ENCODE peak calls at places on chromosomes 1 and 21, in seven cellular contexts. H is pancreas, K is fibroblast of lung, W is cardiac muscle cell, C is Right ventricle myocardium superior, G is nephron progenitor cell, S is HS-27A. Z is an unnamed sample.

GRCh38 chr1:11151854-11152612 is 37.1 kb upstream of the ANGPTL7 start:
- DNase-seq in H (no peak), G (no peak), S (no peak), K (no peak), W (peak; percentile 32), C (peak; percentile 58), Z (no peak)

GRCh38 chr1:186841599-186841998 is 12.8 kb downstream of the PLA2G4A start:
- DNase-seq in G (no peak), S (no peak), C (no peak), W (peak; percentile 42), K (no peak), H (no peak), Z (no peak)

GRCh38 chr1:59500970-59501742 is 204.3 kb downstream of the FGGY start:
- DNase-seq in C (no peak), G (no peak), H (no peak), S (no peak), W (peak; percentile 16), K (no peak), Z (peak; percentile 59)

GRCh38 chr1:81619156-81619555 is 181.6 kb upstream of the ADGRL2 start:
- DNase-seq in H (no peak), G (no peak), K (no peak), W (no peak), C (no peak), S (no peak), Z (no peak)

GRCh38 chr1:65002156-65002507 is 35.8 kb upstream of the JAK1 start:
- DNase-seq in W (no peak), K (no peak), G (no peak), S (no peak), H (no peak), C (no peak), Z (peak; percentile 60)

GRCh38 chr1:16433066-16433465 is 4.2 kb downstream of the SPATA21 start:
- DNase-seq in G (no peak), C (no peak), K (no peak), S (no peak), H (no peak), W (no peak), Z (no peak)

GRCh38 chr1:6000444-6001288 is 8.4 kb upstream of the NPHP4 start:
- DNase-seq in W (no peak), S (no peak), H (no peak), K (no peak), G (no peak), C (peak; percentile 32), Z (no peak)

GRCh38 chr1:230851291-230851691 is 17.0 kb downstream of the C1orf198 start:
- DNase-seq in W (peak; percentile 74), G (peak; percentile 50), H (no peak), K (no peak), S (no peak), C (no peak), Z (no peak)

GRCh38 chr1:89822999-89823628 is 2.3 kb downstream of the LRRC8D start:
- DNase-seq in S (no peak), G (no peak), K (peak; percentile 77), W (peak; percentile 86), H (no peak), C (no peak), Z (no peak)

GRCh38 chr1:236741757-236742156 is 53.3 kb upstream of the MTR start:
- DNase-seq in K (no peak), H (no peak), G (no peak), C (no peak), W (no peak), S (no peak), Z (no peak)

GRCh38 chr1:21344098-21344749 is 54.0 kb upstream of the ECE1 start:
- DNase-seq in C (no peak), S (no peak), H (no peak), G (no peak), K (no peak), W (no peak), Z (no peak)

GRCh38 chr21:46550511-46550941 is 54.4 kb downstream of the S100B start:
- DNase-seq in H (no peak), G (no peak), K (no peak), W (no peak), C (no peak), S (no peak), Z (no peak)

GRCh38 chr1:9651565-9652378 is at the start of gene PIK3CD:
- DNase-seq in G (peak; percentile 75), K (peak; percentile 19), W (peak; percentile 63), H (no peak), S (no peak), C (peak; percentile 60), Z (no peak)

GRCh38 chr1:194295690-194296089 is 1109.3 kb upstream of the B3GALT2 start:
- DNase-seq in C (no peak), S (no peak), W (peak; percentile 55), H (no peak), K (peak; percentile 55), G (peak; percentile 10), Z (no peak)

GRCh38 chr1:187744665-187745064 is 915.9 kb downstream of the PLA2G4A start:
- DNase-seq in S (no peak), W (no peak), H (no peak), K (no peak), G (no peak), C (no peak), Z (no peak)

GRCh38 chr1:157781048-157781447 is 4.1 kb upstream of the FCRL2 start:
- DNase-seq in K (no peak), G (no peak), S (no peak), W (no peak), C (no peak), H (no peak), Z (peak; percentile 23)

GRCh38 chr1:15640667-15641066 is 23.4 kb downstream of the DDI2 start:
- DNase-seq in C (no peak), S (no peak), G (no peak), W (no peak), H (no peak), K (no peak), Z (no peak)

GRCh38 chr1:50420283-50420682 is 3.0 kb downstream of the DMRTA2 start:
- DNase-seq in W (no peak), C (no peak), S (no peak), H (no peak), G (no peak), K (no peak), Z (no peak)

GRCh38 chr1:10459185-10459584 is 9.4 kb downstream of the CORT start:
- DNase-seq in K (peak; percentile 72), S (peak; percentile 20), W (peak; percentile 86), H (no peak), G (no peak), C (no peak), Z (no peak)

GRCh38 chr1:34378968-34379729 is 202.4 kb downstream of the C1orf94 start:
- DNase-seq in W (peak; percentile 0), H (no peak), S (no peak), G (no peak), C (no peak), K (no peak), Z (no peak)

GRCh38 chr1:5351366-5351765 is 640.9 kb downstream of the NPHP4 start:
- DNase-seq in C (no peak), H (no peak), K (no peak), S (no peak), W (no peak), G (no peak), Z (no peak)

GRCh38 chr1:212721388-212722247 is 22.0 kb upstream of the BATF3 start:
- DNase-seq in S (no peak), K (peak; percentile 67), W (peak; percentile 65), G (no peak), H (no peak), C (no peak), Z (no peak)

GRCh38 chr1:6860401-6860800 is 75.1 kb downstream of the CAMTA1 start:
- DNase-seq in C (no peak), H (no peak), K (peak; percentile 39), S (peak; percentile 77), W (peak; percentile 71), G (no peak), Z (no peak)

GRCh38 chr1:45803299-45803780 is at the start of gene MAST2:
- DNase-seq in G (peak; percentile 95), K (peak; percentile 85), W (peak; percentile 91), H (peak; percentile 91), S (peak; percentile 65), C (peak; percentile 94), Z (peak; percentile 87)

GRCh38 chr1:91511386-91511785 is 10.7 kb downstream of the CDC7 start:
- DNase-seq in W (peak; percentile 72), K (peak; percentile 85), H (no peak), G (no peak), C (no peak), S (no peak), Z (peak; percentile 23)

GRCh38 chr21:29394051-29394450 is 95.3 kb downstream of the BACH1 start:
- DNase-seq in G (no peak), C (no peak), K (no peak), S (no peak), W (no peak), H (no peak), Z (no peak)

GRCh38 chr1:159184201-159184600 is 12.8 kb downstream of the CADM3 start:
- DNase-seq in G (no peak), S (no peak), W (no peak), K (no peak), C (no peak), H (no peak), Z (no peak)

GRCh38 chr1:89721351-89721750 is 88.4 kb downstream of the LRRC8C start:
- DNase-seq in C (no peak), S (no peak), H (no peak), K (peak; percentile 22), W (peak; percentile 69), G (no peak), Z (no peak)

GRCh38 chr1:186375929-186376330 is 292 bp downstream of the ODR4 start:
- DNase-seq in S (no peak), G (no peak), W (no peak), K (no peak), C (no peak), H (no peak), Z (no peak)

GRCh38 chr1:230548357-230548756 is 93.9 kb upstream of the COG2 start:
- DNase-seq in K (no peak), W (no peak), H (peak; percentile 34), C (no peak), G (no peak), S (no peak), Z (peak; percentile 64)

Z was measured in NCI-H2029 treated with DMSO at 0.1 percent for 48 hours.